ENCODE peak calls at places on chromosome 4, in seven cellular contexts. R is H9, K is IMR-90, C is mesendoderm, B is neuronal stem cell, X is H1, D is trophoblast cell. E is an unnamed sample.

GRCh38 chr4:101192244-101192643 is 155.1 kb downstream of the PPP3CA start:
- DNase-seq in C (no peak), R (no peak), K (no peak), X (no peak), D (no peak), B (no peak), E (peak)

GRCh38 chr4:122749704-122750454 is 17.4 kb downstream of the BBS12 start:
- DNase-seq in R (no peak), C (no peak), K (no peak), X (no peak), B (no peak), D (no peak), E (no peak)

GRCh38 chr4:102288497-102288896 is 56.8 kb downstream of the SLC39A8 start:
- DNase-seq in B (no peak), C (no peak), X (no peak), K (no peak), R (no peak), D (no peak), E (no peak)

GRCh38 chr4:16158504-16158852 is 67.8 kb downstream of the TAPT1 start:
- DNase-seq in D (no peak), B (no peak), X (no peak), K (no peak), R (no peak), C (no peak), E (no peak)

GRCh38 chr4:150037251-150037856 is 40.9 kb upstream of the DCLK2 start:
- DNase-seq in D (no peak), C (no peak), R (no peak), K (no peak), B (no peak), X (no peak), E (no peak)

GRCh38 chr4:13329963-13330362 is 154.2 kb downstream of the RAB28 start:
- DNase-seq in R (no peak), X (no peak), D (no peak), K (peak), C (no peak), B (no peak), E (peak)

GRCh38 chr4:26113339-26113940 is 199.4 kb downstream of the SMIM20 start:
- DNase-seq in C (no peak), K (no peak), X (no peak), R (no peak), D (no peak), B (no peak), E (no peak)

GRCh38 chr4:115082633-115083032 is 30.8 kb downstream of the NDST4 start:
- DNase-seq in C (no peak), R (no peak), D (no peak), B (no peak), K (no peak), X (no peak), E (no peak)

GRCh38 chr4:185879666-185880312 is 67.8 kb upstream of the SORBS2 start:
- DNase-seq in X (no peak), B (no peak), D (no peak), C (no peak), R (no peak), K (no peak), E (no peak)

GRCh38 chr4:54913751-54914526 is 211.5 kb downstream of the KDR start:
- DNase-seq in B (no peak), X (no peak), R (no peak), K (no peak), C (no peak), D (no peak), E (peak)

GRCh38 chr4:128558896-128559669 is 250.4 kb upstream of the JADE1 start:
- DNase-seq in B (no peak), R (no peak), X (no peak), K (peak), D (no peak), C (no peak), E (peak)

GRCh38 chr4:38664704-38665401 is 854 bp downstream of the KLF3 start:
- DNase-seq in X (peak), K (peak), R (peak), C (peak), B (peak), D (peak), E (peak)

GRCh38 chr4:113645771-113646455 is 115.6 kb downstream of the CAMK2D start:
- DNase-seq in R (peak), K (peak), D (no peak), B (no peak), C (peak), X (no peak), E (peak)
- H3K27ac ChIP-seq in R (peak), K (no peak), D (no peak), B (peak), C (peak), X (no peak), E (peak)

DNA sequence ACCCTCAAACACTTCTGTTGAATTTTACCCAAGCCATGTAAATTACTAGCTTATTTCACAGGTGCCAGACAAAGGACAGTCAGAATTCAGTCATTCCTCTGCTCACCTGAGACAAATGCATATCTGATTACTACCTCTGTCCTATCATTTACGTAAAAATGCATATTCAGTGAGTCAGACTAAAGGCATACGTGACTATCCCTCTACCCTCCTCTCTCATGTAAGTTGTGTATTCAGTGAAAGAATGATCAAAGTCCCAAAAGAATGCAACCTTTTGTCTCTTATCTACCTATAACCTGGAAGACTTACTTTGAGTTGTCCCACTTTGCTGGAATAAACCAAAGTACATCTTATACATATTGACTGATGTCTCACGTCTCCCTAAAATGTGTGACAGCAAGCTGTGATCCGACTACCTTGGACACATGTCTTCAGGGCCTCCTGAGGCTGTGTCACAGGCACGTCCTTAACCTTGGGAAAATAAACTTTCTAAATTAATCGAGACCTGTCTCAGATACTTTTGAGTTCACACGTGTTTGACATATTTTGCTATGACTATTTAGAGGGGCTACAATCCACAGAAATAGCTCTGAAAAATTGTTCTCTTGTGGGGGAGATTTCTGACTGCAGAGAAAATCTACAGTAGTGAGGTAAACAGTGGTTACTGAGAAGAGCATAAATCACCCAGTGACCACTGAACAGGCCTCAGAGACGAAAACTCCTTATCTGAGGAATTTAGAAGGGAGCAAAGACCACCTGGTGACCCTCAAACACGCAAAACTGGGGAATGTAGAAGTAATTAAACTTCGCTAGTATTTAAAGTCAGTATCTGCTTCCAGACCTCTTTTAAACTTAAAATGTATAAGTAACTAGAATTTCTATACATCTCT is 1575.8 kb downstream of the STIM2 start:
- DNase-seq in K (peak), D (peak), B (no peak), C (peak), X (no peak), R (no peak), E (no peak)
- H3K9ac ChIP-seq in K (no peak), D (no peak), B (no peak), C (no peak), X (no peak), R (no peak), E (no peak)

GRCh38 chr4:21134994-21135393 is 434.7 kb downstream of the PACRGL start:
- DNase-seq in D (peak), R (no peak), K (no peak), B (peak), C (peak), X (no peak), E (peak)
- H3K18ac ChIP-seq in D (no peak), R (no peak), K (no peak), B (no peak), C (no peak), X (no peak), E (no peak)

GRCh38 chr4:94452476-94453300 is 946 bp downstream of the PDLIM5 start:
- DNase-seq in C (peak), D (peak), R (peak), B (peak), X (peak), K (peak), E (peak)
- H3K27ac ChIP-seq in C (peak), D (peak), R (no peak), B (peak), X (peak), K (peak), E (peak)

GRCh38 chr4:153258750-153259149 is 54.5 kb downstream of the TRIM2 start:
- DNase-seq in B (no peak), D (no peak), R (no peak), K (no peak), C (no peak), X (no peak), E (no peak)

GRCh38 chr4:153260152-153260551 is 55.9 kb downstream of the TRIM2 start:
- DNase-seq in D (no peak), R (peak), B (no peak), K (no peak), X (no peak), C (peak), E (peak)

GRCh38 chr4:153257966-153258365 is 53.7 kb downstream of the TRIM2 start:
- DNase-seq in K (no peak), X (no peak), D (no peak), C (peak), R (peak), B (no peak), E (no peak)

GRCh38 chr4:153260553-153261306 is 56.5 kb downstream of the TRIM2 start:
- DNase-seq in R (no peak), X (no peak), B (no peak), K (peak), D (no peak), C (peak), E (no peak)

GRCh38 chr4:153259679-153260078 is 55.4 kb downstream of the TRIM2 start:
- DNase-seq in X (no peak), C (no peak), D (no peak), R (no peak), B (no peak), K (no peak), E (no peak)
- H3K9ac ChIP-seq in X (no peak), C (no peak), D (no peak), R (no peak), B (no peak), K (no peak), E (no peak)

GRCh38 chr4:158236304-158237030 is 26.2 kb downstream of the TMEM144 start:
- DNase-seq in R (no peak), C (no peak), K (no peak), B (no peak), X (no peak), D (no peak), E (no peak)
- H3K18ac ChIP-seq in R (no peak), C (no peak), K (no peak), B (no peak), X (no peak), D (no peak), E (no peak)

E was measured in mesenchymal stem cell.